ENCODE peak calls at places on chromosome 3, in seven cellular contexts. Y is IMR-90, T is A549, P is heart left ventricle, J is suprapubic skin, A is K562, R is esophagus muscularis mucosa. V is an unnamed sample.

GRCh38 chr3:98734311-98734710 is 28.8 kb upstream of the ST3GAL6 start:
- DNase-seq in Y (no peak), T (no peak), P (no peak), J (no peak), A (no peak), R (no peak), V (no peak)

GRCh38 chr3:66394261-66395249 is 106.3 kb downstream of the LRIG1 start:
- DNase-seq in Y (peak; percentile 71), T (no peak), P (no peak), J (no peak), A (no peak), R (no peak), V (no peak)

GRCh38 chr3:134060561-134061385 is 31.0 kb upstream of the SLCO2A1 start:
- DNase-seq in Y (no peak), T (no peak), P (no peak), J (peak; percentile 40), A (no peak), R (no peak), V (no peak)

GRCh38 chr3:40745381-40746106 is 220.8 kb downstream of the ZNF621 start:
- DNase-seq in Y (no peak), T (no peak), P (no peak), J (no peak), A (no peak), R (no peak), V (no peak)

GRCh38 chr3:139561428-139561827 is 21.9 kb upstream of the RBP1 start:
- DNase-seq in Y (no peak), T (no peak), P (no peak), J (no peak), A (no peak), R (no peak), V (no peak)

GRCh38 chr3:194556086-194557056 is 69.6 kb upstream of the ATP13A3 start:
- DNase-seq in Y (peak; percentile 50), T (no peak), P (no peak), J (no peak), A (peak; percentile 55), R (no peak), V (no peak)

GRCh38 chr3:56747150-56747549 is 54.6 kb downstream of the ARHGEF3 start:
- DNase-seq in Y (no peak), T (no peak), P (no peak), J (no peak), A (no peak), R (no peak), V (no peak)

GRCh38 chr3:153285194-153285641 is 123.2 kb downstream of the RAP2B start:
- DNase-seq in Y (peak; percentile 34), T (no peak), P (no peak), J (no peak), A (no peak), R (no peak), V (no peak)

GRCh38 chr3:178966299-178967183 is 105.1 kb downstream of the ZMAT3 start:
- DNase-seq in Y (peak; percentile 37), T (no peak), P (no peak), J (no peak), A (no peak), R (no peak), V (no peak)

GRCh38 chr3:55728461-55729100 is 241.5 kb upstream of the WNT5A start:
- DNase-seq in Y (peak; percentile 12), T (no peak), P (no peak), J (no peak), A (no peak), R (peak; percentile 74), V (no peak)

GRCh38 chr3:145767909-145768308 is 393.1 kb downstream of the PLOD2 start:
- DNase-seq in Y (no peak), T (no peak), P (no peak), J (no peak), A (no peak), R (no peak), V (no peak)

GRCh38 chr3:13200951-13201350 is 127.7 kb upstream of the IQSEC1 start:
- DNase-seq in Y (no peak), T (no peak), P (no peak), J (no peak), A (no peak), R (no peak), V (no peak)

GRCh38 chr3:41405466-41405865 is 206.2 kb downstream of the CTNNB1 start:
- DNase-seq in Y (no peak), T (no peak), P (no peak), J (no peak), A (no peak), R (no peak), V (no peak)

GRCh38 chr3:101070260-101071121 is 77.3 kb upstream of the ABI3BP start:
- DNase-seq in Y (no peak), T (no peak), P (peak; percentile 61), J (no peak), A (peak; percentile 36), R (no peak), V (peak; percentile 55)

GRCh38 chr3:64594129-64594528 is 93.7 kb downstream of the ADAMTS9 start:
- DNase-seq in Y (no peak), T (no peak), P (peak; percentile 47), J (no peak), A (no peak), R (no peak), V (no peak)

GRCh38 chr3:55453871-55454496 is 33.1 kb downstream of the WNT5A start:
- DNase-seq in Y (no peak), T (no peak), P (no peak), J (no peak), A (no peak), R (no peak), V (no peak)

GRCh38 chr3:49327485-49327884 is 12.4 kb downstream of the USP4 start:
- DNase-seq in Y (no peak), T (no peak), P (no peak), J (no peak), A (no peak), R (no peak), V (no peak)

GRCh38 chr3:41900265-41900664 is 61.6 kb downstream of the ULK4 start:
- DNase-seq in Y (peak; percentile 44), T (no peak), P (no peak), J (no peak), A (no peak), R (no peak), V (no peak)

GRCh38 chr3:173403376-173403775 is 5.8 kb downstream of the NLGN1 start:
- DNase-seq in Y (peak; percentile 24), T (no peak), P (no peak), J (no peak), A (no peak), R (no peak), V (no peak)

GRCh38 chr3:81695302-81695701 is 66.1 kb downstream of the GBE1 start:
- DNase-seq in Y (no peak), T (no peak), P (no peak), J (no peak), A (no peak), R (no peak), V (no peak)

GRCh38 chr3:8987673-8988655 is 24.7 kb upstream of the RAD18 start:
- DNase-seq in Y (peak; percentile 40), T (peak; percentile 71), P (peak; percentile 68), J (no peak), A (peak; percentile 85), R (no peak), V (no peak)

GRCh38 chr3:183564046-183564445 is 8.5 kb upstream of the KLHL6 start:
- DNase-seq in Y (no peak), T (no peak), P (no peak), J (no peak), A (no peak), R (no peak), V (no peak)

GRCh38 chr3:183563686-183563941 is 8.1 kb upstream of the KLHL6 start:
- DNase-seq in Y (no peak), T (no peak), P (no peak), J (no peak), A (no peak), R (no peak), V (no peak)

GRCh38 chr3:183555541-183556081 is at the start of gene KLHL6:
- DNase-seq in Y (no peak), T (no peak), P (peak; percentile 54), J (no peak), A (no peak), R (no peak), V (no peak)

GRCh38 chr3:183560607-183561006 is 5.1 kb upstream of the KLHL6 start:
- DNase-seq in Y (no peak), T (no peak), P (no peak), J (no peak), A (no peak), R (no peak), V (no peak)
- TF ChIP-seq CTCF in Y (no peak), T (no peak), P (no peak), J (no peak), A (peak; percentile 53), R (no peak), V (no peak)

DNA sequence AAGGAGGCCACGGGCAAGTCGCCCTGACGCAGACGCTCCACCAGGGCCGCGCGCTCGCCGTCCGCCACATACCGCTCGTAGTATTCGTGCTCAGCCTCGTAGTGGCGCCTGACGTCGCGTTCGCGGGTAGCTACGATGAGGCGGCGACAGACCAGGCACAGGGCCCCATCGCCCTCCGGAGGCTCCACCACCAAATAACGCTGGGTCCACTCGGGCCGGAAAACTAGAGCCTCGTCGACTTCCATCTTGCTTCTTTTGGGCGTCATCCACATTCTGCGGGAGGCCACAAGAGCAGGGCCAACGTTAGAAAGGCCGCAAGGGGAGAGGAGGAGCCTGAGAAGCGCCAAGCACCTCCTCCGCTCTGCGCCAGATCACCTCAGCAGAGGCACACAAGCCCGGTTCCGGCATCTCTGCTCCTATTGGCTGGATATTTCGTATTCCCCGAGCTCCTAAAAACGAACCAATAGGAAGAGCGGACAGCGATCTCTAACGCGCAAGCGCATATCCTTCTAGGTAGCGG is at the start of gene EPM2AIP1:
- DNase-seq in Y (no peak), T (peak; percentile 100), P (peak; percentile 99), J (peak; percentile 99), A (no peak), R (no peak), V (no peak)
- TF ChIP-seq POLR2A in Y (peak; percentile 91), T (peak; percentile 85), P (peak; percentile 90), J (peak; percentile 78), A (peak; percentile 97), R (peak; percentile 79), V (peak; percentile 71)

DNA sequence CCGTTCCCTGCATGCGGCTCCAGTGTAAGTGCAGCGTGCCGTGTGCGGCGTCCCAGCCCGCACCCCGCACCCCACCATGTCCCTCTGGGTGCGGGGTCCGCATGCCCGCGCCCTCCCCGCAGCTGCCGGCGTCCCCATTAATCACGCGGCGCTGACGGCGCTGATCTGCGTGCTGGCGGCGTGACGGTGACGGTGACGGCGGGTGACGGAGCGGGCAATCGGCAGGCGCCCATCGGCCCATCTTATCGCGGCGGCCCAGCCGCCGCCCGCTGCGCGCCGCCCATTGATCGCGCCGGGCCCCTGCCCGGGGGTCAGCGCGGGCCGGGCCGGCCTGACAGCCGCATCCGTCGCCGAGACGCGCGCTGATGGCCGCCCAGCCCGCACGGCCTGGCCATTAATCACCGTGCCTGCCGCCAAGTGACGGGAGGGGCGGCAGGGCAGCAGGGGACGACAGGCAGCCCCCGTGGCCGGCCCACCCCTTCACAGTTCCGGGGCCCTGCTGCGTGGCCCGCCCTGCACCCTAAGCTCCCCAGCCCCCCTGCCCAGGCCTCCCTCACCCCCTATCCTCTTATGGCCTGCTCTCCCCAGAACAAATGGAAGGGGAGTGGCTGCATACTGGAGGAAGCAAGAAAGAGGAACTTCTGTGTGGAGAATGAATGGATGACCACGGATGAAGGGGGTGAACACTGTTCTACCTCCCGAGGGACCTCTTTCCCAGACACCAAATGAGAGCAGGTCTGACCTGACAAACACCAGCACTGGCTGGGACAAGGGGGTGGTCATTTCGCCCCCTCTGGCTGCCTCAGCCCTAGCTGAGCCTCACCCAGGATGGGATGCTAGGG is 24.8 kb downstream of the SEC61A1 start:
- DNase-seq in Y (no peak), T (no peak), P (peak; percentile 43), J (peak; percentile 64), A (peak; percentile 79), R (no peak), V (no peak)
- TF ChIP-seq CTCF in Y (no peak), T (no peak), P (no peak), J (no peak), A (no peak), R (no peak), V (no peak)

GRCh38 chr3:53045107-53045783 is 628 bp downstream of the SFMBT1 start:
- DNase-seq in Y (peak; percentile 43), T (peak; percentile 39), P (peak; percentile 77), J (no peak), A (peak; percentile 78), R (no peak), V (no peak)
- TF ChIP-seq POLR2A in Y (no peak), T (no peak), P (no peak), J (no peak), A (no peak), R (no peak), V (no peak)